ENCODE peak calls at places on chromosomes 4 and X, in nine cellular contexts. One of them, this sample, is unnamed.

GRCh38 chr4:184163813-184164212 is 53.9 kb downstream of the ENPP6 start:
- DNase-seq in GM13976: peak; percentile 50
- DNase-seq in ELR: peak; percentile 41
- DNase-seq in iris pigment epithelial cell: peak; percentile 21
- DNase-seq in stimulated activated CD4-positive, alpha-beta T cell treated with anti-CD3 and anti-CD28 coated beads, Interleukin-2, amount 100 ng/mL, for 48 hours: peak; percentile 20
- DNase-seq in substantia nigra: peak; percentile 65
- DNase-seq in activated T-helper 1 cell treated with anti-CD3 and anti-CD28 coated beads, Interleukin-2, amount 50 U/mL, for 16 hours: no peak
- DNase-seq in NCI-H69: peak; percentile 6
- DNase-seq in non-pigmented ciliary epithelial cell: no peak
- DNase-seq in this sample: peak; percentile 11

GRCh38 chrX:97806238-97806637 is 922.5 kb downstream of the RPA4 start:
- DNase-seq in GM13976: no peak
- DNase-seq in stimulated activated CD4-positive, alpha-beta T cell treated with anti-CD3 and anti-CD28 coated beads, Interleukin-2, amount 100 ng/mL, for 48 hours: no peak
- DNase-seq in iris pigment epithelial cell: peak; percentile 6
- DNase-seq in NCI-H69: no peak
- DNase-seq in activated T-helper 1 cell treated with anti-CD3 and anti-CD28 coated beads, Interleukin-2, amount 50 U/mL, for 16 hours: no peak
- DNase-seq in substantia nigra: no peak
- DNase-seq in ELR: peak; percentile 1
- DNase-seq in non-pigmented ciliary epithelial cell: peak; percentile 17
- DNase-seq in this sample: no peak

GRCh38 chr4:123399638-123400358 is 3.2 kb downstream of the SPRY1 start:
- DNase-seq in GM13976: no peak
- DNase-seq in non-pigmented ciliary epithelial cell: no peak
- DNase-seq in NCI-H69: no peak
- DNase-seq in activated T-helper 1 cell treated with anti-CD3 and anti-CD28 coated beads, Interleukin-2, amount 50 U/mL, for 16 hours: no peak
- DNase-seq in substantia nigra: peak; percentile 19
- DNase-seq in ELR: peak; percentile 6
- DNase-seq in stimulated activated CD4-positive, alpha-beta T cell treated with anti-CD3 and anti-CD28 coated beads, Interleukin-2, amount 100 ng/mL, for 48 hours: no peak
- DNase-seq in iris pigment epithelial cell: peak; percentile 48
- DNase-seq in this sample: peak; percentile 45

GRCh38 chr4:173486714-173487392 is 43.2 kb downstream of the HAND2 start:
- DNase-seq in NCI-H69: peak; percentile 87
- DNase-seq in activated T-helper 1 cell treated with anti-CD3 and anti-CD28 coated beads, Interleukin-2, amount 50 U/mL, for 16 hours: no peak
- DNase-seq in stimulated activated CD4-positive, alpha-beta T cell treated with anti-CD3 and anti-CD28 coated beads, Interleukin-2, amount 100 ng/mL, for 48 hours: no peak
- DNase-seq in iris pigment epithelial cell: no peak
- DNase-seq in substantia nigra: no peak
- DNase-seq in GM13976: no peak
- DNase-seq in non-pigmented ciliary epithelial cell: no peak
- DNase-seq in ELR: no peak
- DNase-seq in this sample: no peak

GRCh38 chrX:132802033-132802432 is 156.4 kb downstream of the HS6ST2 start:
- DNase-seq in activated T-helper 1 cell treated with anti-CD3 and anti-CD28 coated beads, Interleukin-2, amount 50 U/mL, for 16 hours: no peak
- DNase-seq in iris pigment epithelial cell: no peak
- DNase-seq in GM13976: no peak
- DNase-seq in non-pigmented ciliary epithelial cell: no peak
- DNase-seq in ELR: no peak
- DNase-seq in substantia nigra: no peak
- DNase-seq in NCI-H69: no peak
- DNase-seq in stimulated activated CD4-positive, alpha-beta T cell treated with anti-CD3 and anti-CD28 coated beads, Interleukin-2, amount 100 ng/mL, for 48 hours: no peak
- DNase-seq in this sample: no peak

GRCh38 chr4:29058519-29058918 is 1661.7 kb upstream of the PCDH7 start:
- DNase-seq in iris pigment epithelial cell: peak; percentile 22
- DNase-seq in activated T-helper 1 cell treated with anti-CD3 and anti-CD28 coated beads, Interleukin-2, amount 50 U/mL, for 16 hours: no peak
- DNase-seq in stimulated activated CD4-positive, alpha-beta T cell treated with anti-CD3 and anti-CD28 coated beads, Interleukin-2, amount 100 ng/mL, for 48 hours: no peak
- DNase-seq in ELR: no peak
- DNase-seq in NCI-H69: no peak
- DNase-seq in non-pigmented ciliary epithelial cell: no peak
- DNase-seq in GM13976: no peak
- DNase-seq in substantia nigra: no peak
- DNase-seq in this sample: no peak

GRCh38 chr4:793941-794621 is 31.8 kb downstream of the CPLX1 start:
- DNase-seq in non-pigmented ciliary epithelial cell: no peak
- DNase-seq in GM13976: no peak
- DNase-seq in substantia nigra: no peak
- DNase-seq in ELR: peak; percentile 29
- DNase-seq in stimulated activated CD4-positive, alpha-beta T cell treated with anti-CD3 and anti-CD28 coated beads, Interleukin-2, amount 100 ng/mL, for 48 hours: no peak
- DNase-seq in iris pigment epithelial cell: peak; percentile 41
- DNase-seq in activated T-helper 1 cell treated with anti-CD3 and anti-CD28 coated beads, Interleukin-2, amount 50 U/mL, for 16 hours: no peak
- DNase-seq in NCI-H69: peak; percentile 79
- DNase-seq in this sample: no peak

GRCh38 chr4:85762204-85762884 is 287.4 kb downstream of the ARHGAP24 start:
- DNase-seq in non-pigmented ciliary epithelial cell: peak; percentile 79
- DNase-seq in activated T-helper 1 cell treated with anti-CD3 and anti-CD28 coated beads, Interleukin-2, amount 50 U/mL, for 16 hours: no peak
- DNase-seq in stimulated activated CD4-positive, alpha-beta T cell treated with anti-CD3 and anti-CD28 coated beads, Interleukin-2, amount 100 ng/mL, for 48 hours: no peak
- DNase-seq in iris pigment epithelial cell: peak; percentile 95
- DNase-seq in ELR: peak; percentile 88
- DNase-seq in NCI-H69: no peak
- DNase-seq in GM13976: no peak
- DNase-seq in substantia nigra: no peak
- DNase-seq in this sample: no peak

GRCh38 chr4:179804440-179804839 is 2362.2 kb upstream of the AGA start:
- DNase-seq in activated T-helper 1 cell treated with anti-CD3 and anti-CD28 coated beads, Interleukin-2, amount 50 U/mL, for 16 hours: no peak
- DNase-seq in ELR: no peak
- DNase-seq in substantia nigra: no peak
- DNase-seq in iris pigment epithelial cell: peak; percentile 30
- DNase-seq in stimulated activated CD4-positive, alpha-beta T cell treated with anti-CD3 and anti-CD28 coated beads, Interleukin-2, amount 100 ng/mL, for 48 hours: no peak
- DNase-seq in NCI-H69: no peak
- DNase-seq in GM13976: no peak
- DNase-seq in non-pigmented ciliary epithelial cell: peak; percentile 48
- DNase-seq in this sample: no peak

GRCh38 chr4:173009129-173009823 is 159.3 kb upstream of the GALNT7 start:
- DNase-seq in ELR: peak; percentile 15
- DNase-seq in NCI-H69: peak; percentile 55
- DNase-seq in non-pigmented ciliary epithelial cell: no peak
- DNase-seq in activated T-helper 1 cell treated with anti-CD3 and anti-CD28 coated beads, Interleukin-2, amount 50 U/mL, for 16 hours: no peak
- DNase-seq in stimulated activated CD4-positive, alpha-beta T cell treated with anti-CD3 and anti-CD28 coated beads, Interleukin-2, amount 100 ng/mL, for 48 hours: no peak
- DNase-seq in substantia nigra: no peak
- DNase-seq in GM13976: no peak
- DNase-seq in iris pigment epithelial cell: peak; percentile 46
- DNase-seq in this sample: no peak

GRCh38 chr4:189021831-189022230 is 882.6 kb downstream of the TRIML1 start:
- DNase-seq in NCI-H69: no peak
- DNase-seq in iris pigment epithelial cell: peak; percentile 12
- DNase-seq in stimulated activated CD4-positive, alpha-beta T cell treated with anti-CD3 and anti-CD28 coated beads, Interleukin-2, amount 100 ng/mL, for 48 hours: no peak
- DNase-seq in substantia nigra: no peak
- DNase-seq in ELR: peak; percentile 9
- DNase-seq in non-pigmented ciliary epithelial cell: no peak
- DNase-seq in GM13976: no peak
- DNase-seq in activated T-helper 1 cell treated with anti-CD3 and anti-CD28 coated beads, Interleukin-2, amount 50 U/mL, for 16 hours: no peak
- DNase-seq in this sample: no peak

GRCh38 chr4:95059630-95060029 is 301.9 kb downstream of the BMPR1B start:
- DNase-seq in stimulated activated CD4-positive, alpha-beta T cell treated with anti-CD3 and anti-CD28 coated beads, Interleukin-2, amount 100 ng/mL, for 48 hours: no peak
- DNase-seq in activated T-helper 1 cell treated with anti-CD3 and anti-CD28 coated beads, Interleukin-2, amount 50 U/mL, for 16 hours: no peak
- DNase-seq in GM13976: no peak
- DNase-seq in NCI-H69: no peak
- DNase-seq in iris pigment epithelial cell: peak; percentile 8
- DNase-seq in non-pigmented ciliary epithelial cell: no peak
- DNase-seq in substantia nigra: no peak
- DNase-seq in ELR: no peak
- DNase-seq in this sample: no peak

GRCh38 chr4:41569957-41570356 is 32.0 kb downstream of the LIMCH1 start:
- DNase-seq in NCI-H69: no peak
- DNase-seq in non-pigmented ciliary epithelial cell: no peak
- DNase-seq in activated T-helper 1 cell treated with anti-CD3 and anti-CD28 coated beads, Interleukin-2, amount 50 U/mL, for 16 hours: no peak
- DNase-seq in ELR: no peak
- DNase-seq in substantia nigra: no peak
- DNase-seq in stimulated activated CD4-positive, alpha-beta T cell treated with anti-CD3 and anti-CD28 coated beads, Interleukin-2, amount 100 ng/mL, for 48 hours: no peak
- DNase-seq in iris pigment epithelial cell: no peak
- DNase-seq in GM13976: no peak
- DNase-seq in this sample: no peak

GRCh38 chrX:66019310-66019652 is 20.6 kb downstream of the VSIG4 start:
- DNase-seq in non-pigmented ciliary epithelial cell: no peak
- DNase-seq in ELR: no peak
- DNase-seq in activated T-helper 1 cell treated with anti-CD3 and anti-CD28 coated beads, Interleukin-2, amount 50 U/mL, for 16 hours: no peak
- DNase-seq in NCI-H69: no peak
- DNase-seq in stimulated activated CD4-positive, alpha-beta T cell treated with anti-CD3 and anti-CD28 coated beads, Interleukin-2, amount 100 ng/mL, for 48 hours: no peak
- DNase-seq in substantia nigra: no peak
- DNase-seq in GM13976: no peak
- DNase-seq in iris pigment epithelial cell: no peak
- DNase-seq in this sample: no peak

GRCh38 chr4:48290146-48290772 is 20.6 kb upstream of the TEC start:
- DNase-seq in stimulated activated CD4-positive, alpha-beta T cell treated with anti-CD3 and anti-CD28 coated beads, Interleukin-2, amount 100 ng/mL, for 48 hours: no peak
- DNase-seq in non-pigmented ciliary epithelial cell: no peak
- DNase-seq in GM13976: peak; percentile 65
- DNase-seq in substantia nigra: no peak
- DNase-seq in ELR: peak; percentile 50
- DNase-seq in iris pigment epithelial cell: peak; percentile 18
- DNase-seq in NCI-H69: peak; percentile 51
- DNase-seq in activated T-helper 1 cell treated with anti-CD3 and anti-CD28 coated beads, Interleukin-2, amount 50 U/mL, for 16 hours: no peak
- DNase-seq in this sample: no peak

GRCh38 chrX:103879339-103879738 is 47.3 kb upstream of the RAB9B start:
- DNase-seq in non-pigmented ciliary epithelial cell: no peak
- DNase-seq in GM13976: no peak
- DNase-seq in ELR: peak; percentile 60
- DNase-seq in substantia nigra: no peak
- DNase-seq in iris pigment epithelial cell: peak; percentile 15
- DNase-seq in activated T-helper 1 cell treated with anti-CD3 and anti-CD28 coated beads, Interleukin-2, amount 50 U/mL, for 16 hours: no peak
- DNase-seq in NCI-H69: no peak
- DNase-seq in stimulated activated CD4-positive, alpha-beta T cell treated with anti-CD3 and anti-CD28 coated beads, Interleukin-2, amount 100 ng/mL, for 48 hours: no peak
- DNase-seq in this sample: no peak

GRCh38 chr4:132108784-132109183 is 1040.3 kb upstream of the PCDH10 start:
- DNase-seq in GM13976: no peak
- DNase-seq in NCI-H69: no peak
- DNase-seq in activated T-helper 1 cell treated with anti-CD3 and anti-CD28 coated beads, Interleukin-2, amount 50 U/mL, for 16 hours: no peak
- DNase-seq in stimulated activated CD4-positive, alpha-beta T cell treated with anti-CD3 and anti-CD28 coated beads, Interleukin-2, amount 100 ng/mL, for 48 hours: no peak
- DNase-seq in substantia nigra: no peak
- DNase-seq in non-pigmented ciliary epithelial cell: no peak
- DNase-seq in iris pigment epithelial cell: peak; percentile 68
- DNase-seq in ELR: peak; percentile 50
- DNase-seq in this sample: no peak

GRCh38 chr4:90254357-90254756 is 127.2 kb downstream of the CCSER1 start:
- DNase-seq in non-pigmented ciliary epithelial cell: no peak
- DNase-seq in iris pigment epithelial cell: no peak
- DNase-seq in ELR: no peak
- DNase-seq in NCI-H69: no peak
- DNase-seq in stimulated activated CD4-positive, alpha-beta T cell treated with anti-CD3 and anti-CD28 coated beads, Interleukin-2, amount 100 ng/mL, for 48 hours: no peak
- DNase-seq in activated T-helper 1 cell treated with anti-CD3 and anti-CD28 coated beads, Interleukin-2, amount 50 U/mL, for 16 hours: no peak
- DNase-seq in substantia nigra: no peak
- DNase-seq in GM13976: no peak
- DNase-seq in this sample: no peak

GRCh38 chrX:19964017-19964710 is 26.7 kb downstream of the BCLAF3 start:
- DNase-seq in non-pigmented ciliary epithelial cell: no peak
- DNase-seq in GM13976: peak; percentile 28
- DNase-seq in NCI-H69: no peak
- DNase-seq in stimulated activated CD4-positive, alpha-beta T cell treated with anti-CD3 and anti-CD28 coated beads, Interleukin-2, amount 100 ng/mL, for 48 hours: peak; percentile 31
- DNase-seq in activated T-helper 1 cell treated with anti-CD3 and anti-CD28 coated beads, Interleukin-2, amount 50 U/mL, for 16 hours: peak; percentile 6
- DNase-seq in iris pigment epithelial cell: peak; percentile 1
- DNase-seq in ELR: no peak
- DNase-seq in substantia nigra: no peak
- DNase-seq in this sample: no peak

GRCh38 chr4:93467484-93468155 is 360.9 kb upstream of the ATOH1 start:
- DNase-seq in activated T-helper 1 cell treated with anti-CD3 and anti-CD28 coated beads, Interleukin-2, amount 50 U/mL, for 16 hours: no peak
- DNase-seq in NCI-H69: peak; percentile 87
- DNase-seq in substantia nigra: no peak
- DNase-seq in iris pigment epithelial cell: no peak
- DNase-seq in non-pigmented ciliary epithelial cell: no peak
- DNase-seq in ELR: no peak
- DNase-seq in stimulated activated CD4-positive, alpha-beta T cell treated with anti-CD3 and anti-CD28 coated beads, Interleukin-2, amount 100 ng/mL, for 48 hours: no peak
- DNase-seq in GM13976: no peak
- DNase-seq in this sample: no peak

GRCh38 chr4:150960818-150961217 is 54.3 kb downstream of the LRBA start:
- DNase-seq in NCI-H69: peak; percentile 41
- DNase-seq in GM13976: no peak
- DNase-seq in ELR: peak; percentile 59
- DNase-seq in activated T-helper 1 cell treated with anti-CD3 and anti-CD28 coated beads, Interleukin-2, amount 50 U/mL, for 16 hours: no peak
- DNase-seq in substantia nigra: no peak
- DNase-seq in non-pigmented ciliary epithelial cell: no peak
- DNase-seq in iris pigment epithelial cell: peak; percentile 62
- DNase-seq in stimulated activated CD4-positive, alpha-beta T cell treated with anti-CD3 and anti-CD28 coated beads, Interleukin-2, amount 100 ng/mL, for 48 hours: peak; percentile 40
- DNase-seq in this sample: no peak

GRCh38 chr4:3829211-3829953 is 63.2 kb downstream of the ADRA2C start:
- DNase-seq in stimulated activated CD4-positive, alpha-beta T cell treated with anti-CD3 and anti-CD28 coated beads, Interleukin-2, amount 100 ng/mL, for 48 hours: no peak
- DNase-seq in iris pigment epithelial cell: no peak
- DNase-seq in activated T-helper 1 cell treated with anti-CD3 and anti-CD28 coated beads, Interleukin-2, amount 50 U/mL, for 16 hours: no peak
- DNase-seq in substantia nigra: no peak
- DNase-seq in NCI-H69: no peak
- DNase-seq in ELR: no peak
- DNase-seq in GM13976: no peak
- DNase-seq in non-pigmented ciliary epithelial cell: no peak
- DNase-seq in this sample: no peak

GRCh38 chrX:11336201-11336600 is 43.0 kb downstream of the AMELX start:
- DNase-seq in substantia nigra: no peak
- DNase-seq in NCI-H69: peak; percentile 79
- DNase-seq in GM13976: no peak
- DNase-seq in activated T-helper 1 cell treated with anti-CD3 and anti-CD28 coated beads, Interleukin-2, amount 50 U/mL, for 16 hours: no peak
- DNase-seq in iris pigment epithelial cell: no peak
- DNase-seq in ELR: no peak
- DNase-seq in non-pigmented ciliary epithelial cell: no peak
- DNase-seq in stimulated activated CD4-positive, alpha-beta T cell treated with anti-CD3 and anti-CD28 coated beads, Interleukin-2, amount 100 ng/mL, for 48 hours: no peak
- DNase-seq in this sample: no peak

GRCh38 chr4:124234771-124235170 is 477.8 kb downstream of the ANKRD50 start:
- DNase-seq in iris pigment epithelial cell: no peak
- DNase-seq in GM13976: no peak
- DNase-seq in ELR: no peak
- DNase-seq in NCI-H69: peak; percentile 44
- DNase-seq in stimulated activated CD4-positive, alpha-beta T cell treated with anti-CD3 and anti-CD28 coated beads, Interleukin-2, amount 100 ng/mL, for 48 hours: no peak
- DNase-seq in substantia nigra: no peak
- DNase-seq in non-pigmented ciliary epithelial cell: no peak
- DNase-seq in activated T-helper 1 cell treated with anti-CD3 and anti-CD28 coated beads, Interleukin-2, amount 50 U/mL, for 16 hours: no peak
- DNase-seq in this sample: no peak

GRCh38 chrX:37905436-37906147 is 58.2 kb upstream of the DYNLT3 start:
- DNase-seq in GM13976: no peak
- DNase-seq in substantia nigra: no peak
- DNase-seq in non-pigmented ciliary epithelial cell: no peak
- DNase-seq in activated T-helper 1 cell treated with anti-CD3 and anti-CD28 coated beads, Interleukin-2, amount 50 U/mL, for 16 hours: no peak
- DNase-seq in stimulated activated CD4-positive, alpha-beta T cell treated with anti-CD3 and anti-CD28 coated beads, Interleukin-2, amount 100 ng/mL, for 48 hours: peak; percentile 3
- DNase-seq in ELR: peak; percentile 51
- DNase-seq in NCI-H69: peak; percentile 92
- DNase-seq in iris pigment epithelial cell: peak; percentile 26
- DNase-seq in this sample: no peak

GRCh38 chrX:15664487-15665444 is at the start of gene CLTRN:
- DNase-seq in ELR: peak; percentile 16
- DNase-seq in GM13976: no peak
- DNase-seq in substantia nigra: no peak
- DNase-seq in stimulated activated CD4-positive, alpha-beta T cell treated with anti-CD3 and anti-CD28 coated beads, Interleukin-2, amount 100 ng/mL, for 48 hours: no peak
- DNase-seq in NCI-H69: no peak
- DNase-seq in activated T-helper 1 cell treated with anti-CD3 and anti-CD28 coated beads, Interleukin-2, amount 50 U/mL, for 16 hours: no peak
- DNase-seq in iris pigment epithelial cell: peak; percentile 2
- DNase-seq in non-pigmented ciliary epithelial cell: no peak
- DNase-seq in this sample: no peak

GRCh38 chrX:131010186-131010585 is 48.0 kb upstream of the ARHGAP36 start:
- DNase-seq in substantia nigra: no peak
- DNase-seq in stimulated activated CD4-positive, alpha-beta T cell treated with anti-CD3 and anti-CD28 coated beads, Interleukin-2, amount 100 ng/mL, for 48 hours: no peak
- DNase-seq in ELR: no peak
- DNase-seq in GM13976: no peak
- DNase-seq in NCI-H69: no peak
- DNase-seq in iris pigment epithelial cell: no peak
- DNase-seq in non-pigmented ciliary epithelial cell: no peak
- DNase-seq in activated T-helper 1 cell treated with anti-CD3 and anti-CD28 coated beads, Interleukin-2, amount 50 U/mL, for 16 hours: no peak
- DNase-seq in this sample: no peak

This sample was measured in amygdala.